ENCODE peak calls at places on chromosomes 5 and 9, in six cellular contexts. Y is LoVo, A is C1 segment of cervical spinal cord, G is Right ventricle myocardium superior, Q is amniotic stem cell, P is HFFc6. X is an unnamed sample.

GRCh38 chr9:89372230-89372816 is 54.0 kb downstream of the SECISBP2 start:
- DNase-seq in Y (no peak), A (no peak), G (no peak), Q (no peak), P (no peak), X (no peak)

GRCh38 chr5:57316798-57317327 is 143.0 kb downstream of the GPBP1 start:
- DNase-seq in Y (no peak), A (no peak), G (no peak), Q (peak; percentile 67), P (peak; percentile 75), X (no peak)

GRCh38 chr9:128414461-128414860 is 6.2 kb upstream of the CERCAM start:
- DNase-seq in Y (no peak), A (no peak), G (no peak), Q (no peak), P (no peak), X (no peak)

GRCh38 chr5:168843998-168844374 is 264.8 kb upstream of the PANK3 start:
- DNase-seq in Y (no peak), A (no peak), G (no peak), Q (no peak), P (no peak), X (no peak)

GRCh38 chr9:120941046-120941770 is 14.6 kb upstream of the TRAF1 start:
- DNase-seq in Y (no peak), A (no peak), G (no peak), Q (no peak), P (no peak), X (no peak)

GRCh38 chr5:151745071-151745705 is 13.2 kb downstream of the ATOX1 start:
- DNase-seq in Y (peak; percentile 55), A (peak; percentile 77), G (peak; percentile 68), Q (peak; percentile 68), P (peak; percentile 93), X (no peak)

GRCh38 chr9:23644906-23645305 is 181.1 kb downstream of the ELAVL2 start:
- DNase-seq in Y (no peak), A (no peak), G (no peak), Q (no peak), P (no peak), X (no peak)

GRCh38 chr9:35293381-35293780 is 131.6 kb downstream of the UNC13B start:
- DNase-seq in Y (no peak), A (no peak), G (no peak), Q (no peak), P (no peak), X (no peak)

GRCh38 chr5:6365142-6365976 is 13.0 kb downstream of the MED10 start:
- DNase-seq in Y (no peak), A (no peak), G (no peak), Q (no peak), P (peak; percentile 10), X (no peak)

GRCh38 chr5:127997131-127997775 is 86.3 kb upstream of the SLC12A2 start:
- DNase-seq in Y (no peak), A (no peak), G (no peak), Q (no peak), P (no peak), X (no peak)

GRCh38 chr9:35431467-35431866 is 58.4 kb upstream of the RUSC2 start:
- DNase-seq in Y (no peak), A (no peak), G (no peak), Q (no peak), P (no peak), X (no peak)

GRCh38 chr9:69200071-69200470 is 26.0 kb downstream of the TJP2 start:
- DNase-seq in Y (no peak), A (no peak), G (no peak), Q (no peak), P (no peak), X (no peak)

GRCh38 chr9:113511047-113511521 is 47.6 kb downstream of the RGS3 start:
- DNase-seq in Y (no peak), A (no peak), G (peak; percentile 81), Q (no peak), P (no peak), X (no peak)

GRCh38 chr5:145806923-145807322 is 28.2 kb downstream of the PRELID2 start:
- DNase-seq in Y (no peak), A (no peak), G (no peak), Q (no peak), P (no peak), X (no peak)

GRCh38 chr5:108884736-108885135 is 137.0 kb downstream of the FER start:
- DNase-seq in Y (no peak), A (no peak), G (no peak), Q (no peak), P (peak; percentile 38), X (no peak)

GRCh38 chr5:68544091-68544655 is 328.6 kb downstream of the PIK3R1 start:
- DNase-seq in Y (no peak), A (no peak), G (no peak), Q (no peak), P (no peak), X (no peak)

GRCh38 chr9:69134412-69134811 is 39.7 kb upstream of the TJP2 start:
- DNase-seq in Y (no peak), A (no peak), G (no peak), Q (no peak), P (no peak), X (no peak)

GRCh38 chr9:90802534-90802933 is 915 bp downstream of the SYK start:
- DNase-seq in Y (no peak), A (no peak), G (no peak), Q (no peak), P (no peak), X (no peak)

GRCh38 chr9:21744874-21745273 is 57.6 kb upstream of the MTAP start:
- DNase-seq in Y (no peak), A (no peak), G (no peak), Q (no peak), P (no peak), X (no peak)

GRCh38 chr9:36878986-36879982 is 154.8 kb downstream of the PAX5 start:
- DNase-seq in Y (no peak), A (no peak), G (no peak), Q (no peak), P (no peak), X (no peak)

GRCh38 chr9:19985081-19985480 is 196.2 kb upstream of the SLC24A2 start:
- DNase-seq in Y (no peak), A (no peak), G (no peak), Q (no peak), P (no peak), X (no peak)

GRCh38 chr9:14455243-14455642 is 141.3 kb upstream of the NFIB start:
- DNase-seq in Y (no peak), A (no peak), G (no peak), Q (no peak), P (no peak), X (no peak)

GRCh38 chr9:111843971-111844370 is 49.2 kb upstream of the SHOC1 start:
- DNase-seq in Y (no peak), A (no peak), G (no peak), Q (no peak), P (no peak), X (no peak)

GRCh38 chr5:96259211-96259772 is 173.8 kb downstream of the PCSK1 start:
- DNase-seq in Y (peak; percentile 16), A (no peak), G (no peak), Q (no peak), P (peak; percentile 75), X (no peak)

X was measured in BE2C.